ENCODE peak calls at places on chromosomes 16 and 17, in four cellular contexts. I is left lung, U is foreskin fibroblast, V is brain microvascular endothelial cell. N is an unnamed sample.

GRCh38 chr17:47692137-47692894 is 1.6 kb upstream of the TBKBP1 start:
- DNase-seq in I (no peak), U (no peak), V (no peak), N (no peak)

GRCh38 chr16:66774981-66775380 is 23.6 kb upstream of the DYNC1LI2 start:
- DNase-seq in I (no peak), U (no peak), V (no peak), N (no peak)

GRCh38 chr16:2963074-2963610 is 933 bp upstream of the KREMEN2 start:
- DNase-seq in I (no peak), U (no peak), V (no peak), N (no peak)

GRCh38 chr17:53420035-53420641 is 402.6 kb upstream of the KIF2B start:
- DNase-seq in I (no peak), U (no peak), V (no peak), N (no peak)

GRCh38 chr16:27468941-27469531 is 67.1 kb downstream of the IL21R start:
- DNase-seq in I (no peak), U (no peak), V (no peak), N (no peak)

GRCh38 chr17:72714357-72714966 is 378.0 kb downstream of the SLC39A11 start:
- DNase-seq in I (no peak), U (no peak), V (no peak), N (no peak)

GRCh38 chr17:32831627-32832243 is 45.2 kb downstream of the MYO1D start:
- DNase-seq in I (no peak), U (no peak), V (no peak), N (no peak)

GRCh38 chr16:84228321-84228838 is 11.4 kb downstream of the KCNG4 start:
- DNase-seq in I (peak), U (peak), V (peak), N (peak)

GRCh38 chr17:78448356-78448993 is 70.0 kb downstream of the PGS1 start:
- DNase-seq in I (no peak), U (no peak), V (no peak), N (no peak)

GRCh38 chr16:6146874-6147425 is 1049.4 kb upstream of the EEF2KMT start:
- DNase-seq in I (no peak), U (no peak), V (no peak), N (no peak)

GRCh38 chr16:53707671-53708070 is 3.7 kb downstream of the FTO start:
- DNase-seq in I (no peak), U (no peak), V (no peak), N (no peak)

GRCh38 chr17:15213381-15214087 is 51.6 kb downstream of the PMP22 start:
- DNase-seq in I (no peak), U (no peak), V (peak), N (no peak)
- TF ChIP-seq CTCF in I (peak), U (peak), V (peak), N (peak)

DNA sequence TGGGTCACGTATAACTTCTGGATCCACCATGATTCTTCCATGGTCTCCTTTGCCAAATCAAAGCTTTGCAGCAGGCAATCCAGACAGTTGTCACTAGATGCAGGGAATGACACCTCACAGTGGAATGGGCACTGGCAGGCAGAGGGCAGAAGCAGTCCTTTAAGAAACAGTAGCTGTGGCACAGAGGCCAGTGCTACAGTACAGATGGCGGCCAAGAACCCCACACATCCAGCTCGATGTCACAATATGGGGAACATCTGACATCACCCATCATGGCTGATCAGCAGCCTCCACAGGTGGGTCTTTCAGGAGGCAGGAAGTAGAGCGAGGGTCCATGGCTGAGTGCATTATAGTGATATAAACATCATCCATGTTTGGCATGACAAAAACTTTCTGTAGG is 18.8 kb upstream of the ERN1 start:
- DNase-seq in I (no peak), U (no peak), V (no peak), N (no peak)
- TF ChIP-seq CTCF in I (no peak), U (no peak), V (no peak), N (peak)

GRCh38 chr16:58426960-58427359 is 34.7 kb downstream of the GINS3 start:
- DNase-seq in I (no peak), U (no peak), V (no peak), N (no peak)

GRCh38 chr16:58422809-58423208 is 30.5 kb downstream of the GINS3 start:
- DNase-seq in I (no peak), U (no peak), V (no peak), N (no peak)

GRCh38 chr16:58428621-58429557 is 36.6 kb downstream of the GINS3 start:
- DNase-seq in I (no peak), U (no peak), V (no peak), N (no peak)

GRCh38 chr16:58425245-58425644 is 33.0 kb downstream of the GINS3 start:
- DNase-seq in I (no peak), U (no peak), V (no peak), N (no peak)

DNA sequence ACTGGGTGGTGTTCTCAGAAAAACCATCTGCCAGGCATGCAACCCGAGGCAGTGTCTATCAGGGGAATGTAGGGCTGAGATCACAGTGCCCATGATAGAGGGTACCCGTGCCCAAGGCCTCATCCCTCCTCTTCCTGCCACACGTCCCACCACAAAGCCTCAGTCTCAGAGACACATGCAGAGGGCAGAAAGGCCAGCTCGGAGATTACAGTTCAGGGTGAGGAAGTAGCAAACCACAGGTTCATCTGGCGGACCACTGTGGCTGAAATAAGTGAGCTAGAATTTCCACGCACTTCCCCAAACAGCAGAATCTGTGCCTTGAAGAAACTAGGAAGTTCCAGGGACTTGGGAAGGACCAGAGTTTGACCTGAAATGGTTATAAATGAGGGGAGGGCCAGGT is 33.8 kb downstream of the GINS3 start:
- DNase-seq in I (peak), U (no peak), V (no peak), N (peak)
- TF ChIP-seq CTCF in I (no peak), U (no peak), V (no peak), N (no peak)

GRCh38 chr16:55643161-55643970 is 12.4 kb upstream of the SLC6A2 start:
- DNase-seq in I (no peak), U (no peak), V (no peak), N (no peak)
- TF ChIP-seq CTCF in I (no peak), U (peak), V (peak), N (peak)

GRCh38 chr16:82621796-82622195 is 5.0 kb upstream of the CDH13 start:
- DNase-seq in I (no peak), U (no peak), V (no peak), N (no peak)

GRCh38 chr16:82629441-82630027 is 2.8 kb downstream of the CDH13 start:
- DNase-seq in I (no peak), U (no peak), V (peak), N (no peak)

GRCh38 chr16:82628741-82629140 is 2.0 kb downstream of the CDH13 start:
- DNase-seq in I (no peak), U (no peak), V (no peak), N (no peak)

GRCh38 chr16:82627811-82628339 is 1.1 kb downstream of the CDH13 start:
- DNase-seq in I (no peak), U (peak), V (no peak), N (no peak)

GRCh38 chr16:82625066-82625968 is 1.5 kb upstream of the CDH13 start:
- DNase-seq in I (no peak), U (no peak), V (no peak), N (no peak)
- TF ChIP-seq CTCF in I (no peak), U (no peak), V (peak), N (no peak)

DNA sequence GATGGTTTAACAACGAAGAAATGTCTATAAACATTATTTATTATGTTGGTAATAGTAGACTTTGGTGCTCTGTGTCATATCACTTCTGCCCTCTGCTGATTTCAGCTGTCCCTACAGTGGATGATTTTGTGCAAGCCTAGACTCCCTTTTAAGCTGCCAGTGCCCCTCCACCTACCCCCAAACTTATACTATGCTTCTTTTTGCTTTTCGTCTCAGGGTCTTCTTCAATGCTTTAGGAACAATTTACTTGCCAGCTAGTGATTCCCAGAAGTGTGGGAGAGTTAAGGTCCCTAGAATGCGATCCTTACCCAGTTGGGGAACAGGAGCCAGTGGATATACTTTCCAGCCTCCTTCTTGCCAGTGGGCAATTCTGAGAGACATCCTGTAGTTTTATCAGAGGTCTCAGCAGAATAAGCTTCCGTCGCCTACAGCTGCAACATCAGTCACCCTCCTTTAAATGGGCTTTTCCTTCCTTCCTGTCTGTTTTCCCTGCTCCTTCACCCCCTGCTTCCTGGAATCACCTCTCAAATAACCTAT is 4.1 kb downstream of the ICAM2 start:
- DNase-seq in I (no peak), U (no peak), V (no peak), N (no peak)
- TF ChIP-seq CTCF in I (peak), U (no peak), V (peak), N (peak)

DNA sequence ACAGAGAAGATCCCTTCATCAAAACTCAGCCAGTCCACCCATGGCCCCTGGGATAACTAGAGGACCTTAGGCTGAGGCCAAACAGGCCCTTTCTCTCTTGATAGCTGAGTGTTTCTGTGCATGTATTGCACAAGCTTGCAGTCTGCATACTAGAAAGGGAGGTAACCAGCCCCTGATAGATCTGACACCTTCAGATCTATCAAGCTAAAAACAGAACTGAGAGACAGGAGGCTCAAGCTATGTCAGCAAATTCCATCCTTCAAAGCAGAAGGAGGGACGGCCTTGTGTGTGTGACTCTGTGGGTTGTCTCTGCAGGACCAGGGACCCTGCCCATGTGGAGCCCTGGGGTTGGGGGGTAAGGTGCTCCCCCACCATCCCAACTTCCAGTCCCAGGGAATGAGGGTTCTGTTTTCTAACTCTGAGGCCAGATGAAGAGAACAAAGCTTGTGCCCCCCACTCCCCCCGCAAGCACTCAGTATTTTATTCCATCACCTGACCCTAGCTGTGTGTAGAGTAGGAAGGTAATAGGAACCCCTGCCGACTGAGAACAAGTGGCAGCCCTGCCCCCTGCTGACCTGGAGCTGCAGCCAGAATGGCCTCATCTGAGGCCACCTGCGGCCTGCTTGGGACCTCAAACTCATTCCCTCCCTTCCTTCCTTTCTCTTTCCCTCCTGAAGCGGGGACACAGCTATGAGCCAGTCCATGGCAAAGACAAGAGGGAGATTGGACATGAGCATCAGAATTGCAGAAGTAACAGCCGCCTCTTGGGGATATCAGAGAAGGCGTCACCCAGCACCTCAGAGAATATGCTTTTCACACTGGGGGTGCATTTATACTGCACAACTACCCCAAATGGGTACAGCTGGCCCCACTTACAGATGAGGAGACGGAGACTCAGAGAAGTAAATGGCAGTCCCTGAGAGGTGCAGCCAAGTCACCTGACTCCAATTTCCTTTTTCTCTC is 63.7 kb downstream of the SMPD3 start:
- DNase-seq in I (no peak), U (no peak), V (no peak), N (no peak)
- TF ChIP-seq CTCF in I (no peak), U (no peak), V (no peak), N (no peak)

DNA sequence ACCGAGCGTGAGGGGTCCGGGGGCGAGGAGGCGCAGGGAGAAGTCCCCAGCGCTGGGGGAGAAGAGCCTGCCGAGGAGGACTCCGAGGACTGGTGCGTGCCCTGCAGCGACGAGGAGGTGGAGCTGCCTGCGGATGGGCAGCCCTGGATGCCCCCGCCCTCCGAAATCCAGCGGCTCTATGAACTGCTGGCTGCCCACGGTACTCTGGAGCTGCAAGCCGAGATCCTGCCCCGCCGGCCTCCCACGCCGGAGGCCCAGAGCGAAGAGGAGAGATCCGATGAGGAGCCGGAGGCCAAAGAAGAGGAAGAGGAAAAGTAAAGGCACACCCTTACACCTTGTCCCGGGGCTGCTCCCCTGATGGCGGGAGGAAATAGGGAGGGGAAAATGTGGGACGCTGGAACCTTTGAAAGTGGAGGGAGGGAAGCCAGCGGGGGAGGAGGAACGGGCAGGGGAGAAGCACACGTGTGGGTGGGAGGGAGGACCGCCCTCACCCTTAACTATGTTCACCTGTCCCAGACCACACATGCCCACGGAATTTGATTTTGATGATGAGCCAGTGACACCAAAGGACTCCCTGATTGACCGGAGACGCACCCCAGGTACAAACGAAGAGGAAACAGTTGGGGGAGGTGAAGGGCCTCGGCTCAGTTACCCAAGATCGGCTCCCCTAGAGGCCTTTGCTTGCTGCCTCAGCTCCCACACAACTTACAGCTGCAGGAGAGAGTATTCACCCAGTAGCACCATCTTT is 916 bp downstream of the PAGR1 start:
- DNase-seq in I (peak), U (peak), V (peak), N (no peak)
- TF ChIP-seq CTCF in I (no peak), U (no peak), V (peak), N (no peak)

GRCh38 chr17:62109378-62109902 is 44.4 kb upstream of the MED13 start:
- DNase-seq in I (peak), U (peak), V (peak), N (no peak)
- TF ChIP-seq CTCF in I (peak), U (peak), V (peak), N (peak)